ENCODE peak calls at places on chromosomes 5 and 9, in ten cellular contexts. D is fibroblast of lung, X is DND-41, O is stomach, Q is suprapubic skin, Y is heart left ventricle, P is transverse colon, K is IMR-90, H is HepG2, L is RWPE2. T is an unnamed sample. For H3K4me1, the result is how much of the 10 kb centered on the place peaks cover.

GRCh38 chr5:52674815-52675545 is 112.7 kb upstream of the ITGA1 start:
- DNase-seq in P (no peak), X (no peak), D (peak), L (no peak), O (no peak), H (no peak), Y (no peak), Q (no peak), K (peak), T (no peak)

GRCh38 chr9:82930116-82930515 is 132.8 kb downstream of the RASEF start:
- DNase-seq in X (no peak), Q (no peak), D (no peak), Y (no peak), P (no peak), H (no peak), O (no peak), K (no peak), L (no peak), T (no peak)

GRCh38 chr5:58149345-58149744 is 310.5 kb downstream of the PLK2 start:
- DNase-seq in P (no peak), Y (no peak), Q (no peak), O (no peak), L (no peak), X (no peak), D (no peak), H (no peak), K (peak), T (no peak)

GRCh38 chr5:36875051-36875788 is 1.3 kb upstream of the NIPBL start:
- DNase-seq in Q (peak), P (peak), O (peak), D (peak), X (peak), H (peak), L (peak), Y (peak), K (peak), T (peak)

GRCh38 chr9:123327697-123328100 is 28.3 kb upstream of the CRB2 start:
- DNase-seq in P (peak), Y (no peak), L (no peak), O (peak), D (no peak), Q (no peak), K (no peak), H (no peak), X (no peak), T (no peak)

GRCh38 chr5:88489433-88489832 is 220.8 kb upstream of the TMEM161B start:
- DNase-seq in D (no peak), K (no peak), H (no peak), Y (no peak), L (no peak), Q (no peak), X (no peak), O (no peak), P (no peak), T (no peak)

GRCh38 chr5:62093981-62094380 is 212.0 kb upstream of the KIF2A start:
- DNase-seq in K (peak), Y (no peak), H (no peak), X (no peak), Q (no peak), D (peak), P (no peak), L (no peak), O (no peak), T (no peak)

GRCh38 chr9:134641173-134641985 is at the start of gene COL5A1:
- DNase-seq in Q (peak), P (peak), Y (peak), D (peak), L (peak), X (peak), H (no peak), K (peak), O (peak), T (peak)

GRCh38 chr5:66161356-66161755 is 17.3 kb downstream of the SREK1 start:
- DNase-seq in H (no peak), K (no peak), L (no peak), P (no peak), X (no peak), O (no peak), D (no peak), Y (no peak), Q (no peak), T (no peak)

GRCh38 chr5:14930486-14930885 is 58.9 kb upstream of the ANKH start:
- DNase-seq in L (no peak), O (no peak), P (no peak), D (no peak), Y (no peak), K (peak), H (no peak), X (no peak), Q (no peak), T (no peak)

GRCh38 chr5:175874462-175875139 is 3.2 kb downstream of the CPLX2 start:
- DNase-seq in Y (no peak), P (no peak), D (no peak), L (no peak), H (peak), Q (no peak), X (no peak), K (no peak), O (no peak), T (no peak)

GRCh38 chr9:135857843-135858242 is 49.5 kb downstream of the CAMSAP1 start:
- DNase-seq in K (no peak), X (no peak), H (no peak), D (no peak), P (no peak), Q (no peak), L (no peak), Y (no peak), O (no peak), T (no peak)

GRCh38 chr5:121189569-121190305 is 661.9 kb upstream of the FTMT start:
- DNase-seq in H (no peak), K (peak), O (no peak), Y (no peak), Q (no peak), D (peak), P (no peak), L (no peak), X (no peak), T (no peak)

GRCh38 chr5:96658272-96658671 is 3.9 kb upstream of the CAST start:
- DNase-seq in K (no peak), Q (no peak), D (no peak), O (no peak), Y (no peak), P (no peak), H (no peak), X (no peak), L (no peak), T (no peak)

GRCh38 chr5:179472641-179473040 is 77.7 kb upstream of the RUFY1 start:
- DNase-seq in Q (no peak), K (no peak), Y (no peak), H (no peak), O (no peak), P (no peak), X (no peak), L (no peak), D (no peak), T (no peak)

GRCh38 chr9:133939845-133940244 is 52.3 kb downstream of the VAV2 start:
- DNase-seq in Q (no peak), L (no peak), X (no peak), P (no peak), K (no peak), O (no peak), Y (no peak), D (no peak), H (no peak), T (no peak)

GRCh38 chr9:79111653-79112052 is 460.1 kb upstream of the TLE4 start:
- DNase-seq in D (no peak), Y (no peak), Q (no peak), X (no peak), K (no peak), P (no peak), O (no peak), L (no peak), H (no peak), T (no peak)

GRCh38 chr5:141618030-141618803 is 583 bp downstream of the DIAPH1 start:
- DNase-seq in X (peak), D (no peak), K (peak), O (peak), Y (peak), P (peak), H (peak), Q (no peak), L (peak), T (peak)

GRCh38 chr9:122379340-122379739 is 8.5 kb downstream of the PTGS1 start:
- DNase-seq in O (no peak), D (no peak), P (no peak), K (no peak), L (no peak), X (no peak), H (no peak), Y (no peak), Q (no peak), T (no peak)

GRCh38 chr5:116084891-116085715 is at the start of gene COMMD10:
- DNase-seq in Q (peak), H (peak), P (peak), X (peak), K (peak), L (peak), Y (peak), O (peak), D (peak), T (peak)

GRCh38 chr5:124393564-124394379 is 352.7 kb downstream of the ZNF608 start:
- DNase-seq in L (no peak), D (no peak), O (no peak), X (no peak), P (no peak), Y (no peak), Q (no peak), K (no peak), H (no peak), T (no peak)

GRCh38 chr5:58828145-58828544 is 245.3 kb downstream of the RAB3C start:
- DNase-seq in O (no peak), Y (no peak), L (no peak), H (no peak), Q (no peak), P (no peak), K (no peak), D (no peak), X (no peak), T (no peak)

GRCh38 chr5:178078197-178078995 is 34.9 kb upstream of the N4BP3 start:
- DNase-seq in H (no peak), K (peak), L (no peak), P (no peak), Q (no peak), O (peak), X (no peak), Y (no peak), D (peak), T (no peak)

GRCh38 chr9:130929571-130930022 is 9.4 kb downstream of the FIBCD1 start:
- DNase-seq in X (no peak), O (no peak), Y (no peak), L (no peak), H (no peak), K (no peak), P (no peak), D (no peak), Q (no peak), T (no peak)

GRCh38 chr5:43627028-43627427 is 24.0 kb downstream of the NNT start:
- DNase-seq in H (peak), K (peak), D (peak), O (no peak), X (peak), Y (peak), P (peak), L (no peak), Q (no peak), T (no peak)

GRCh38 chr5:138647261-138647788 is 72.1 kb upstream of the HSPA9 start:
- DNase-seq in P (no peak), H (no peak), Y (no peak), X (no peak), O (no peak), K (peak), Q (no peak), D (peak), L (no peak), T (no peak)

GRCh38 chr9:127201731-127202130 is 62.8 kb upstream of the GARNL3 start:
- DNase-seq in O (no peak), D (no peak), Q (no peak), P (no peak), H (no peak), L (no peak), X (no peak), Y (no peak), K (no peak), T (no peak)

GRCh38 chr5:14552017-14552416 is 29.6 kb upstream of the OTULINL start:
- DNase-seq in D (no peak), Q (no peak), Y (no peak), P (no peak), O (no peak), L (no peak), K (no peak), H (no peak), X (no peak), T (no peak)

GRCh38 chr5:159616967-159617366 is 286.7 kb upstream of the IL12B start:
- DNase-seq in H (no peak), K (peak), Q (no peak), L (no peak), O (no peak), X (no peak), P (no peak), D (peak), Y (no peak), T (no peak)

GRCh38 chr5:135491552-135492318 is 39.6 kb upstream of the TIFAB start:
- DNase-seq in K (no peak), Y (no peak), P (no peak), Q (no peak), O (peak), H (peak), X (no peak), D (no peak), L (peak), T (no peak)

GRCh38 chr9:88741335-88741734 is 206.4 kb downstream of the NXNL2 start:
- DNase-seq in D (no peak), O (no peak), X (peak), H (peak), Q (no peak), K (no peak), L (no peak), Y (no peak), P (no peak), T (no peak)

DNA sequence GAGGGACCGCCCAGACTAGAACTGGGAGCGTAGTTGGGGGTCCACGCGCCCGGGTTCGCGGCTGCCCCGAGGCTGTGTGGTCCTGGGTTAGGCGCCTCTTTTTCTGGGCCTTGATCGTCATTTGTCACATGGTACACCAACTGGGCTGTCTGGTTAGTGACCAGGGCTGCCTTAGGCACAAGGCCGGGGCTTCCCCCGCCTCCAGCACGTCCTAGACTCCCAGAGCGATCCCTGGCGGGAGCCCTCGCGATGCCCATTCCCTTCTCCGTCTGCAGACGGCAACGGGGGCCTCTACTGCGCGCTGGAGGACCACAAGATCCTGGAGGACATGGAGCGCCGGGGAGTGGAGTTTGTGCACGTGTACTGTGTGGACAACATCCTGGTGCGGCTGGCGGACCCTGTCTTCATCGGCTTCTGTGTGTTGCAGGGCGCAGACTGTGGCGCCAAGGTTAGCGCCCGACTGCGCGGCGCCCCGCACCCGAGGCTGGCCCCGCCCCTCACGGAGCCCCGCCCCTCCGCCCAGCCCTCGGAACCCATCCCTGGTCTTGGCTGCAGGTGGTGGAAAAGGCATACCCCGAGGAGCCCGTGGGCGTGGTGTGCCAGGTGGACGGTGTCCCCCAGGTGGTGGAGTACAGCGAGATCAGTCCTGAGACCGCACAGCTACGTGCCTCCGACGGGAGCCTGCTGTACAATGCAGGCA is 1.5 kb downstream of the UAP1L1 start:
- DNase-seq in H (no peak), O (no peak), K (no peak), P (peak), Y (no peak), Q (no peak), X (no peak), D (no peak), L (no peak), T (no peak)
- H3K4me3 ChIP-seq in H (no peak), O (peak), K (peak), P (no peak), Y (no peak), Q (peak), X (no peak), D (peak), L (peak), T (no peak)

GRCh38 chr5:153598099-153598498 is 107.6 kb downstream of the GRIA1 start:
- DNase-seq in L (no peak), Y (no peak), O (no peak), Q (no peak), K (no peak), D (no peak), X (no peak), H (no peak), P (no peak), T (no peak)
- H3K4me1 ChIP-seq in L (under half), Y (under half), O (under half), Q (under half), K (under half), D (under half), X (under half), H (under half), P (under half), T (under half)

GRCh38 chr5:170226138-170226435 is 6.7 kb upstream of the C5orf58 start:
- DNase-seq in X (no peak), K (no peak), Q (no peak), O (no peak), D (no peak), P (no peak), Y (no peak), H (no peak), L (no peak), T (no peak)
- TF ChIP-seq CTCF in X (no peak), K (no peak), Q (no peak), O (no peak), D (no peak), P (no peak), Y (no peak), H (no peak), L (peak), T (no peak)

GRCh38 chr5:68243251-68243650 is 27.7 kb downstream of the PIK3R1 start:
- DNase-seq in O (no peak), D (no peak), X (no peak), P (no peak), H (no peak), L (no peak), Y (no peak), K (no peak), Q (no peak), T (no peak)
- H3K4me3 ChIP-seq in O (no peak), D (no peak), X (no peak), P (no peak), H (no peak), L (no peak), Y (no peak), K (no peak), Q (no peak), T (no peak)

GRCh38 chr5:151097081-151097480 is 16.2 kb upstream of the TNIP1 start:
- DNase-seq in P (no peak), Q (no peak), K (no peak), L (no peak), D (no peak), Y (no peak), X (no peak), O (no peak), H (no peak), T (no peak)
- H3K4me1 ChIP-seq in P (half or more), Q (under half), K (under half), L (under half), D (under half), Y (under half), X (under half), O (half or more), H (under half), T (under half)

DNA sequence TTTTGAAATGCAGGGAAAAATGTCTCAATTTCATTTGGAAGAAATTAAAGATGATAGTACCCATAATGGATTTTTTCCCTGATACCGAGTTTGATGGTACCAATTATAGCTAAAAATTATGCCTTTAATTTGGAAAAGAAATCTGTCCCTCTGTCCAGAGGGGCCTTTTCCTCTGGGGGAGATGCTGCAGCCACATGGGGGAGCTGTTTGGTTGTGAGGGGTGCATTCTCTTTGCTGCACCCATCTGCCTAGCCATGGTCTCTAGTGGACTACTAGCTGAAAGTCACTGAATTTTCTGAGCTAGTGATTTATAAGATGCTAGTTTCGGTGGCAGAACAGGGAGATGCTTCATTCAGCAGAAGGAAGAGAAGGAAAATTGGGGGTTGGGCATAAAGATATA is 9.6 kb downstream of the SEC61B start:
- DNase-seq in Y (no peak), O (no peak), L (no peak), P (no peak), X (peak), Q (no peak), D (peak), H (peak), K (peak), T (no peak)
- TF ChIP-seq CTCF in Y (peak), O (no peak), L (peak), P (peak), X (peak), Q (peak), D (peak), H (peak), K (peak), T (peak)

GRCh38 chr5:161641444-161641843 is 44.1 kb upstream of the GABRA6 start:
- DNase-seq in H (no peak), D (no peak), K (no peak), X (no peak), Q (no peak), O (no peak), Y (no peak), L (no peak), P (no peak), T (no peak)
- H3K4me3 ChIP-seq in H (no peak), D (no peak), K (no peak), X (no peak), Q (no peak), O (no peak), Y (no peak), L (no peak), P (no peak), T (no peak)

GRCh38 chr5:73641811-73642210 is 15.8 kb downstream of the ARHGEF28 start:
- DNase-seq in X (no peak), Y (no peak), Q (no peak), D (no peak), O (no peak), L (no peak), P (no peak), H (no peak), K (no peak), T (no peak)

GRCh38 chr5:73638344-73639095 is 12.5 kb downstream of the ARHGEF28 start:
- DNase-seq in P (no peak), H (no peak), X (no peak), K (peak), Q (no peak), Y (no peak), O (no peak), D (peak), L (no peak), T (no peak)

GRCh38 chr5:73640861-73641320 is 14.9 kb downstream of the ARHGEF28 start:
- DNase-seq in Y (no peak), L (no peak), X (no peak), D (peak), Q (no peak), O (no peak), P (no peak), H (no peak), K (peak), T (no peak)

GRCh38 chr5:73644385-73644963 is 18.5 kb downstream of the ARHGEF28 start:
- DNase-seq in P (no peak), Y (no peak), H (no peak), K (no peak), D (no peak), Q (no peak), X (no peak), L (no peak), O (no peak), T (no peak)

DNA sequence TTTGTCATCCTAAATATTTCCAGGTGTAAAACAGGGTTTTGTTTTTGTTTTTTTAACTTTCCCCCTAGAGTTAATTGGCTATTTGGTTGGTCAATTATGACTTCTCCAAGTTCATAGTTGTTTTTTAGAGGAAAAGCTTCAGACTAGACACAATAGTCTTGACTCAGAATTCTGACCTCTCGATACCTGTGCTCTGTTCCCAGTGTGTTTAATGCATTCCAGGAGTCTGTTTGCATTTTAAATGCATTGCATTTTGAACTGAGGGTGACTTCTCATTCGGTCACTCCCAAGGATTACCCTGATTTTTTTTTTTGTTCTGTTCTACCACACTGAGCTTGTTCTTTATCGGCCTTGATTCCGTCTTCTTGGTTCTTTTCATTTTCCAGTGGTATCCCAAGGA is 16.3 kb downstream of the ARHGEF28 start:
- DNase-seq in L (no peak), K (no peak), P (no peak), O (no peak), D (no peak), Y (no peak), Q (no peak), H (peak), X (no peak), T (no peak)
- H3K4me1 ChIP-seq in L (half or more), K (under half), P (under half), O (half or more), D (under half), Y (under half), Q (under half), H (under half), X (under half), T (under half)

DNA sequence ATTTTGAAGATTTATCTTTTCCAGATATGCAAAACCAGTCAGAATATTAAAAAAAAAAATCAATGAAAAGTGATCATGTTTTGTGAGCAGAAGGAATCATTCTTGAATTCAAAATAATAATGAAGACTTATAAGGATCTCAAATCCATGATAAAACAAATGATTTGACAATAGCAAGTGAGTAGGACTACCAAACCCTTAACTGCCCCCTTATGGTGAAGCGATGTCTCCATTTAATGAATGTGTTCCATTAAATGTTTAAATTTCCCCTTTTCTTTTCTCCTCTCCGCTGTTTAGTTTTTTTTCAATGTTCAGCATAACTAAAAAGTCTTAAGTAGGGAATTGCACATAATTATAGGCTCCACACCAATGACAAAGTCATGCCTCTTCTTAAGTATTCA is 12.2 kb upstream of the MARCHF3 start:
- DNase-seq in Q (no peak), Y (no peak), H (no peak), K (peak), X (no peak), P (no peak), O (no peak), L (no peak), D (peak), T (no peak)
- TF ChIP-seq CTCF in Q (no peak), Y (peak), H (no peak), K (peak), X (no peak), P (no peak), O (no peak), L (no peak), D (peak), T (no peak)